ENCODE peak calls at places on chromosomes 13 and 19, in nine cellular contexts. One of them, this sample, is unnamed.

GRCh38 chr13:76425930-76426329 is 460.3 kb downstream of the KCTD12 start:
- DNase-seq in GM04504: peak; percentile 35
- DNase-seq in hypothalamus: no peak
- DNase-seq in G401: no peak
- DNase-seq in stimulated activated CD4-positive, alpha-beta T cell treated with anti-CD3 and anti-CD28 coated beads, Interleukin-4, amount 100 ng/mL, for 4 hours: no peak
- DNase-seq in HS-5: peak; percentile 5
- DNase-seq in progenitor cell of endocrine pancreas: no peak
- DNase-seq in RKO: peak; percentile 19
- DNase-seq in left ventricle myocardium inferior: no peak
- DNase-seq in this sample: no peak

GRCh38 chr19:31648347-31648746 is 299.1 kb upstream of the TSHZ3 start:
- DNase-seq in progenitor cell of endocrine pancreas: no peak
- DNase-seq in stimulated activated CD4-positive, alpha-beta T cell treated with anti-CD3 and anti-CD28 coated beads, Interleukin-4, amount 100 ng/mL, for 4 hours: no peak
- DNase-seq in G401: no peak
- DNase-seq in GM04504: no peak
- DNase-seq in HS-5: no peak
- DNase-seq in hypothalamus: no peak
- DNase-seq in left ventricle myocardium inferior: no peak
- DNase-seq in RKO: peak; percentile 6
- DNase-seq in this sample: no peak

GRCh38 chr13:101977475-101977874 is 424.4 kb downstream of the FGF14 start:
- DNase-seq in stimulated activated CD4-positive, alpha-beta T cell treated with anti-CD3 and anti-CD28 coated beads, Interleukin-4, amount 100 ng/mL, for 4 hours: no peak
- DNase-seq in RKO: no peak
- DNase-seq in GM04504: no peak
- DNase-seq in left ventricle myocardium inferior: no peak
- DNase-seq in progenitor cell of endocrine pancreas: no peak
- DNase-seq in hypothalamus: no peak
- DNase-seq in G401: peak; percentile 95
- DNase-seq in HS-5: no peak
- DNase-seq in this sample: peak; percentile 13

GRCh38 chr19:1035998-1036621 is 3.8 kb upstream of the ABCA7 start:
- DNase-seq in hypothalamus: no peak
- DNase-seq in left ventricle myocardium inferior: no peak
- DNase-seq in RKO: no peak
- DNase-seq in stimulated activated CD4-positive, alpha-beta T cell treated with anti-CD3 and anti-CD28 coated beads, Interleukin-4, amount 100 ng/mL, for 4 hours: no peak
- DNase-seq in G401: no peak
- DNase-seq in progenitor cell of endocrine pancreas: no peak
- DNase-seq in GM04504: no peak
- DNase-seq in HS-5: no peak
- DNase-seq in this sample: no peak

GRCh38 chr19:31180907-31181306 is 168.3 kb downstream of the TSHZ3 start:
- DNase-seq in stimulated activated CD4-positive, alpha-beta T cell treated with anti-CD3 and anti-CD28 coated beads, Interleukin-4, amount 100 ng/mL, for 4 hours: no peak
- DNase-seq in G401: no peak
- DNase-seq in RKO: no peak
- DNase-seq in HS-5: no peak
- DNase-seq in progenitor cell of endocrine pancreas: no peak
- DNase-seq in hypothalamus: no peak
- DNase-seq in left ventricle myocardium inferior: no peak
- DNase-seq in GM04504: no peak
- DNase-seq in this sample: no peak

GRCh38 chr13:65085977-65086376 is 2144.2 kb downstream of the PCDH9 start:
- DNase-seq in left ventricle myocardium inferior: no peak
- DNase-seq in G401: no peak
- DNase-seq in RKO: no peak
- DNase-seq in stimulated activated CD4-positive, alpha-beta T cell treated with anti-CD3 and anti-CD28 coated beads, Interleukin-4, amount 100 ng/mL, for 4 hours: no peak
- DNase-seq in hypothalamus: no peak
- DNase-seq in GM04504: no peak
- DNase-seq in progenitor cell of endocrine pancreas: no peak
- DNase-seq in HS-5: no peak
- DNase-seq in this sample: no peak

GRCh38 chr13:39602614-39603366 is at the start of gene LHFPL6:
- DNase-seq in stimulated activated CD4-positive, alpha-beta T cell treated with anti-CD3 and anti-CD28 coated beads, Interleukin-4, amount 100 ng/mL, for 4 hours: peak; percentile 54
- DNase-seq in GM04504: peak; percentile 57
- DNase-seq in hypothalamus: peak; percentile 59
- DNase-seq in left ventricle myocardium inferior: peak; percentile 92
- DNase-seq in progenitor cell of endocrine pancreas: peak; percentile 60
- DNase-seq in G401: peak; percentile 84
- DNase-seq in RKO: no peak
- DNase-seq in HS-5: no peak
- DNase-seq in this sample: peak; percentile 40

GRCh38 chr19:47725759-47726401 is 12.7 kb downstream of the EHD2 start:
- DNase-seq in G401: no peak
- DNase-seq in left ventricle myocardium inferior: no peak
- DNase-seq in GM04504: no peak
- DNase-seq in stimulated activated CD4-positive, alpha-beta T cell treated with anti-CD3 and anti-CD28 coated beads, Interleukin-4, amount 100 ng/mL, for 4 hours: no peak
- DNase-seq in HS-5: no peak
- DNase-seq in progenitor cell of endocrine pancreas: no peak
- DNase-seq in hypothalamus: no peak
- DNase-seq in RKO: no peak
- DNase-seq in this sample: no peak

GRCh38 chr13:96858133-96858826 is 136.0 kb downstream of the OXGR1 start:
- DNase-seq in stimulated activated CD4-positive, alpha-beta T cell treated with anti-CD3 and anti-CD28 coated beads, Interleukin-4, amount 100 ng/mL, for 4 hours: no peak
- DNase-seq in GM04504: no peak
- DNase-seq in G401: no peak
- DNase-seq in progenitor cell of endocrine pancreas: no peak
- DNase-seq in left ventricle myocardium inferior: no peak
- DNase-seq in HS-5: no peak
- DNase-seq in hypothalamus: no peak
- DNase-seq in RKO: no peak
- DNase-seq in this sample: no peak

GRCh38 chr13:107473255-107473654 is 742.1 kb downstream of the LIG4 start:
- DNase-seq in hypothalamus: no peak
- DNase-seq in GM04504: no peak
- DNase-seq in HS-5: no peak
- DNase-seq in G401: no peak
- DNase-seq in progenitor cell of endocrine pancreas: no peak
- DNase-seq in RKO: no peak
- DNase-seq in stimulated activated CD4-positive, alpha-beta T cell treated with anti-CD3 and anti-CD28 coated beads, Interleukin-4, amount 100 ng/mL, for 4 hours: no peak
- DNase-seq in left ventricle myocardium inferior: no peak
- DNase-seq in this sample: no peak

GRCh38 chr19:41927810-41928192 is 448 bp downstream of the ERFL start:
- DNase-seq in RKO: no peak
- DNase-seq in left ventricle myocardium inferior: no peak
- DNase-seq in G401: no peak
- DNase-seq in GM04504: no peak
- DNase-seq in HS-5: no peak
- DNase-seq in hypothalamus: no peak
- DNase-seq in progenitor cell of endocrine pancreas: no peak
- DNase-seq in stimulated activated CD4-positive, alpha-beta T cell treated with anti-CD3 and anti-CD28 coated beads, Interleukin-4, amount 100 ng/mL, for 4 hours: peak; percentile 37
- DNase-seq in this sample: no peak

GRCh38 chr19:928471-929259 is 2.8 kb downstream of the ARID3A start:
- DNase-seq in GM04504: no peak
- DNase-seq in stimulated activated CD4-positive, alpha-beta T cell treated with anti-CD3 and anti-CD28 coated beads, Interleukin-4, amount 100 ng/mL, for 4 hours: no peak
- DNase-seq in RKO: no peak
- DNase-seq in hypothalamus: no peak
- DNase-seq in G401: peak; percentile 75
- DNase-seq in progenitor cell of endocrine pancreas: no peak
- DNase-seq in HS-5: no peak
- DNase-seq in left ventricle myocardium inferior: no peak
- DNase-seq in this sample: no peak